ENCODE peak calls at places on chromosomes 3 and 15, in eight cellular contexts. N, V, R, U, J, X, Z and P are unnamed samples.

GRCh38 chr15:38991701-38992100 is 427.1 kb upstream of the RASGRP1 start:
- DNase-seq in U (no peak), R (no peak), Z (no peak), J (no peak), V (no peak), N (no peak), X (no peak), P (no peak)

GRCh38 chr3:48856469-48856868 is 8.8 kb upstream of the PRKAR2A start:
- DNase-seq in J (no peak), Z (no peak), V (no peak), R (no peak), N (no peak), X (no peak), U (no peak), P (no peak)

GRCh38 chr3:10454907-10455306 is 50.5 kb downstream of the ATP2B2 start:
- DNase-seq in N (no peak), Z (no peak), X (no peak), J (no peak), U (no peak), R (no peak), V (no peak), P (no peak)

GRCh38 chr3:20352547-20353164 is 166.7 kb upstream of the SGO1 start:
- DNase-seq in V (no peak), N (no peak), J (no peak), X (no peak), R (no peak), Z (no peak), U (no peak), P (no peak)

GRCh38 chr3:75906555-75907112 is 121.3 kb upstream of the ZNF717 start:
- DNase-seq in X (no peak), N (peak; percentile 72), V (no peak), U (no peak), Z (no peak), R (no peak), J (no peak), P (peak; percentile 91)

GRCh38 chr3:38404286-38404685 is 49.4 kb upstream of the ACVR2B start:
- DNase-seq in N (no peak), J (no peak), R (no peak), X (no peak), Z (no peak), U (no peak), V (no peak), P (no peak)

GRCh38 chr3:52891164-52891563 is 6.2 kb downstream of the STIMATE start:
- DNase-seq in J (no peak), N (no peak), R (peak; percentile 36), U (peak; percentile 11), X (no peak), Z (no peak), V (no peak), P (no peak)

GRCh38 chr3:167728631-167729335 is 5.9 kb downstream of the PDCD10 start:
- DNase-seq in X (no peak), N (no peak), V (no peak), R (no peak), U (no peak), Z (no peak), J (no peak), P (no peak)

GRCh38 chr3:156729460-156730179 is 55.2 kb downstream of the TIPARP start:
- DNase-seq in X (no peak), R (no peak), V (no peak), U (no peak), N (no peak), J (no peak), Z (no peak), P (no peak)

GRCh38 chr3:31699309-31699953 is 166.7 kb downstream of the STT3B start:
- DNase-seq in X (no peak), U (no peak), N (no peak), R (no peak), V (no peak), Z (no peak), J (no peak), P (no peak)

GRCh38 chr15:58292761-58293175 is 139.0 kb upstream of the LIPC start:
- DNase-seq in N (no peak), R (no peak), V (no peak), J (no peak), U (no peak), Z (no peak), X (no peak), P (no peak)

GRCh38 chr3:41961750-41962679 is at the start of gene ULK4:
- DNase-seq in Z (peak; percentile 91), V (peak; percentile 99), N (peak; percentile 99), R (peak; percentile 91), J (peak; percentile 97), U (peak; percentile 91), X (peak; percentile 88), P (peak; percentile 97)

GRCh38 chr3:113721638-113722037 is 24.4 kb downstream of the NAA50 start:
- DNase-seq in R (no peak), V (no peak), N (no peak), J (no peak), Z (no peak), X (no peak), U (no peak), P (no peak)

GRCh38 chr3:29152379-29152778 is 128.5 kb upstream of the RBMS3 start:
- DNase-seq in U (no peak), J (no peak), V (no peak), X (no peak), R (no peak), N (no peak), Z (no peak), P (no peak)

GRCh38 chr3:122975924-122976293 is 51.7 kb downstream of the SEMA5B start:
- DNase-seq in X (no peak), V (no peak), U (no peak), R (no peak), N (no peak), J (no peak), Z (no peak), P (no peak)

GRCh38 chr3:152139651-152140050 is 129.1 kb upstream of the MBNL1 start:
- DNase-seq in U (no peak), V (no peak), Z (no peak), X (no peak), J (no peak), N (no peak), R (no peak), P (no peak)

GRCh38 chr15:45640610-45641009 is 5.8 kb downstream of the SQOR start:
- DNase-seq in X (no peak), J (no peak), N (peak; percentile 18), Z (no peak), R (no peak), U (no peak), V (no peak), P (no peak)

GRCh38 chr3:184154909-184155643 is at the start of gene DVL3:
- DNase-seq in Z (peak; percentile 83), X (peak; percentile 74), J (peak; percentile 92), U (peak; percentile 17), R (no peak), V (peak; percentile 55), N (peak; percentile 49), P (peak; percentile 74)

GRCh38 chr15:88255496-88256171 is 905 bp downstream of the NTRK3 start:
- DNase-seq in N (peak; percentile 36), Z (peak; percentile 40), R (no peak), U (no peak), J (no peak), X (no peak), V (peak; percentile 16), P (no peak)

GRCh38 chr3:184466413-184466960 is 86.6 kb downstream of the CHRD start:
- DNase-seq in V (peak; percentile 21), J (peak; percentile 81), Z (no peak), U (no peak), N (no peak), R (no peak), X (no peak), P (peak; percentile 65)

GRCh38 chr15:93028632-93029612 is 60.1 kb downstream of the RGMA start:
- DNase-seq in U (no peak), N (no peak), Z (no peak), R (no peak), X (no peak), V (peak; percentile 50), J (no peak), P (no peak)

GRCh38 chr3:165746874-165747273 is 90.3 kb downstream of the BCHE start:
- DNase-seq in V (no peak), X (no peak), N (no peak), Z (no peak), J (no peak), R (no peak), U (no peak), P (no peak)

GRCh38 chr3:160217675-160218074 is 7.5 kb upstream of the C3orf80 start:
- DNase-seq in N (no peak), V (no peak), J (no peak), Z (no peak), U (no peak), R (no peak), X (no peak), P (no peak)

GRCh38 chr3:148924572-148924971 is 59.5 kb downstream of the CPA3 start:
- DNase-seq in J (no peak), N (no peak), Z (no peak), U (no peak), X (no peak), R (no peak), V (no peak), P (no peak)

GRCh38 chr3:170997966-170998913 is 28.3 kb downstream of the SLC2A2 start:
- DNase-seq in X (no peak), R (no peak), N (no peak), J (no peak), Z (no peak), U (no peak), V (no peak), P (no peak)

GRCh38 chr3:188558343-188559068 is 404.5 kb downstream of the LPP start:
- DNase-seq in Z (no peak), V (no peak), U (no peak), N (no peak), R (no peak), X (no peak), J (no peak), P (no peak)

GRCh38 chr3:39917060-39917773 is 107.8 kb downstream of the MYRIP start:
- DNase-seq in V (no peak), J (no peak), R (no peak), N (no peak), X (no peak), Z (no peak), U (no peak), P (no peak)